ENCODE peak calls at places on chromosomes 4 and X, in four cellular contexts. B is IMR-90, Q is K562, K is GM12878. R is an unnamed sample.

GRCh38 chr4:8707045-8707781 is 114.6 kb downstream of the CPZ start:
- DNase-seq in K (no peak), Q (no peak), B (no peak), R (no peak)

GRCh38 chr4:107862658-107863057 is 37.9 kb downstream of the SGMS2 start:
- DNase-seq in K (no peak), B (peak), Q (no peak), R (peak)

GRCh38 chr4:2944882-2945526 is 18.2 kb downstream of the NOP14 start:
- DNase-seq in B (no peak), K (no peak), Q (no peak), R (no peak)

GRCh38 chr4:176031927-176032326 is 33.7 kb upstream of the WDR17 start:
- DNase-seq in B (no peak), Q (no peak), K (no peak), R (no peak)

GRCh38 chrX:111874241-111874640 is 1.7 kb upstream of the TRPC5OS start:
- DNase-seq in K (no peak), B (no peak), Q (no peak), R (no peak)

GRCh38 chrX:119266364-119266995 is 30.4 kb downstream of the PGRMC1 start:
- DNase-seq in B (peak), K (no peak), Q (peak), R (peak)

GRCh38 chr4:70706516-70706915 is 15.2 kb upstream of the RUFY3 start:
- DNase-seq in K (no peak), Q (no peak), B (peak), R (no peak)

GRCh38 chr4:153215976-153216375 is 11.7 kb downstream of the TRIM2 start:
- DNase-seq in B (no peak), K (no peak), Q (no peak), R (no peak)

GRCh38 chr4:124423160-124423559 is 289.4 kb downstream of the ANKRD50 start:
- DNase-seq in Q (no peak), B (peak), K (no peak), R (no peak)

GRCh38 chrX:29535212-29536162 is 679.9 kb upstream of the MAGEB2 start:
- DNase-seq in K (no peak), B (peak), Q (no peak), R (peak)

GRCh38 chrX:135974279-135974856 is 580 bp upstream of the MMGT1 start:
- DNase-seq in B (peak), Q (no peak), K (no peak), R (peak)
- H3K4me3 ChIP-seq in B (peak), Q (peak), K (no peak), R (peak)

DNA sequence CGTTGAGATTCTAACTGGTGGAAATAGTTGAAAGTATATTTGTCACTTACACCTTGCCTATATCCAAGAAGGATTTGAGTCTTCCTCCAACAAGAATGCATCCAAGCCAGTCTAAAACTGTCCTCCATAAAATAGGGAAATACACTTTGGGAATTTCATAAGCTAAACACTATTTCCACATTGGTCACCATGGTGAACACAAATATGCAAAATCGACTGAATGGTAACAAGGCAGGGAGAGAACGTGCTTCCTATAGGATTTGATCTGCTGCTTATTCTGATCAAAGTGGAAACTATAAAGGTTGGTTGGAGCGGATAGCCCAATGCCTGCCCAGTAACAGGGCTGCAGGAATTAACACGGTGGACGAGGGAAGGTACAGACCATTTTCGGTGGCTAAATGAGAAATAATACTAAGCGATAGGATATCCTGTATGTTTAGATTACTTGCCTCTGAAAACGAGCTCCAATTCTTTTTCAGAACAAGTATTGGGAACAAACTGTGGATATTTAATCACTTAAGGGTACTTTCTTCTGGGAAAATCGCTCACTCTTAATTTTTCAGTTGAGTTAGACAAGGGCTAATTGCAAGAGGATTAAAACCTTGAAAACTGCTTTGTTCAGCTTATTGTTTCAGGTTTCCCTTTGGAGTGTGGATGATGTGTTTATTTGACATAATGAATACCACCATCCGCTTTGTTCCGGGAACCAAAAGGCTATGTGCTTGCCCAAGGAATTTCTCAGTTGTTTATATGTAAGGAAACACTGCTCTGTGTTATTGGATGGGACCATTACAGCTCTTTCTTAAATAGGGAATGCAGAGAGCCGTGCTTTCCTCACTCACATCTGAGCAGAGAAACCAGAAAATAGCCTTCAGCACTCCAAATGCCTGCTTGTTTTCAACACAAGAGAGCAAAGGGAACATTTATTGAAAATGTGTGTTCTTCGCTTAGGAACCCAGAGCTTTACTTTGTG is 194.4 kb downstream of the CBR4 start:
- DNase-seq in Q (no peak), B (peak), K (no peak), R (no peak)
- TF ChIP-seq ELK1 in Q (no peak), B (no peak), K (no peak), R (no peak)

DNA sequence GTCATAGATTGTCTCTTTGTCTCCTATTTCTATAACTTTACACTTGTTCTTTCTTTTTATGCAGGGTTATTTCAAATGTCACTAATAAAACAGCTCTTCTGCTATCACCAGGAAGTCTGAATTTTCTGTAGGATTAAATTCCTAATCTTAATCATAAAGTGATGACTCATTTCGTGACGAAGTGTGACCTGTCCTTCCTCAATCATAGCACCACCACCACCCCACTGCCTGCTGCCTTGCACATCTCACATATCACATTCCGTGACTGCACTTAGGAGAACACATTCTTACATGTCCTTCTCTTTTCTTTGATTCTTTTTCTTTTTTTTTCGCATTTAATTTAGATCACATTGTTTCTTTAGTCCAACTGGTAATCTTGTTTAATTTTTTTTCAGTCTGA is 57.7 kb upstream of the UGT2B7 start:
- DNase-seq in B (peak), K (no peak), Q (no peak), R (peak)
- H3K4me3 ChIP-seq in B (no peak), K (no peak), Q (no peak), R (no peak)

GRCh38 chr4:4401049-4401448 is 14.1 kb downstream of the NSG1 start:
- DNase-seq in Q (no peak), B (no peak), K (no peak), R (no peak)
- TF ChIP-seq ELK1 in Q (no peak), B (no peak), K (no peak), R (no peak)

DNA sequence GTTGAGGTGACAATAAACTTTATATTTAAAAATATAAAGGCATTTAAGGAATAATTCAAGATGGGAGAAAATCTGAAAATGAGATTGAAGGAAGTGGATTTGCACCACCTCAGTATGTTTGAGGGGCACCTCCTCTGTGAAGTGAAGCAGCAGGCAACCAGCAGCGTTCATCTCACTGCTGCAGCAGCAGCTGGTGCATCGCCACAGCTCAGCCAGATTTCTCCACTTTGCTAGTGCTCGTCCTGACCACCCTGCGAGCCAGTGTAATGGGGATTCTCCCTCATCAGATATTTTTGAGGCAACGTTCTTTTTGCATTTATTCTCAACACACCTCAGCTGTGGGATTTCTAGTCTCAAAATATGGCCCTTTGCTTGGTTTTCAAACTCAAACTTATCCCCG is 13.9 kb downstream of the LRAT start:
- DNase-seq in K (no peak), Q (no peak), B (no peak), R (no peak)
- H3K4me3 ChIP-seq in K (no peak), Q (no peak), B (no peak), R (no peak)

DNA sequence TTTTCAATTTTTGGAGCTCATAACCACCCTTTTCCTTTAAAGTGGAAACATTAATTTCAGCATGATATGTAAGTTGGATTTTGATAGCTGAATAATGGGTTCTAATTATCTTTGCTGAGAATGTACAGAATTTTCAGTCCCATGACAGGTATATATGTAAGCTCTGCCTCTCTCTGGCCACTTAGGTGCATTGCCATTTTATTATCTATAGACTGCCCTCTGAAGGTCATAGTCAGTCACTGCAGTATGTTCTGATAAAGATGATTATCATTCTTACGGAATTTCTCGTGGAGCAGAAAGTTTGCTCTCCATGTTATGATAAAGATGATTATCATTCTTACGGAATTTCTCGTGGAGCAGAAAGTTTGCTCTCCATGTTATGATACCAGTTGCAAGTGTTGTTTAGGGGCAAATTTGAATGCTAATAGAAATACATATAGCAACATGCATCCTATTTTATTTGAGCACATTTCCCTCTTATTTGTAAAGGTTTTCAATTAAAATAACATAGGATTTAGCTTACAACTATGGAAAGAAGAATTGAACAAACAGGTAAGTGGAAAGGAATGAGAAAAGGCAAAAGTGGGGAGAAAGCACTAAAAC is 10.4 kb downstream of the AFP start:
- DNase-seq in K (no peak), Q (peak), B (peak), R (peak)
- TF ChIP-seq ELK1 in K (no peak), Q (no peak), B (no peak), R (no peak)

GRCh38 chrX:154484255-154485149 is 1.9 kb downstream of the UBL4A start:
- DNase-seq in B (no peak), Q (peak), K (no peak), R (no peak)
- H3K4me3 ChIP-seq in B (no peak), Q (peak), K (no peak), R (no peak)

GRCh38 chrX:150898343-150899190 is at the start of gene CD99L2:
- DNase-seq in B (peak), Q (peak), K (no peak), R (peak)

GRCh38 chrX:150896632-150897031 is 1.8 kb downstream of the CD99L2 start:
- DNase-seq in B (no peak), Q (no peak), K (no peak), R (no peak)

GRCh38 chrX:150899191-150899757 is 806 bp upstream of the CD99L2 start:
- DNase-seq in K (no peak), B (peak), Q (peak), R (peak)

GRCh38 chrX:150893936-150894335 is 4.5 kb downstream of the CD99L2 start:
- DNase-seq in B (no peak), Q (no peak), K (no peak), R (no peak)

GRCh38 chrX:150897371-150898319 is 823 bp downstream of the CD99L2 start:
- DNase-seq in K (no peak), Q (peak), B (no peak), R (peak)
- TF ChIP-seq ELK1 in K (no peak), Q (no peak), B (no peak), R (no peak)

GRCh38 chr4:86498560-86499166 is 95.5 kb upstream of the PTPN13 start:
- DNase-seq in K (no peak), Q (peak), B (peak), R (peak)
- H3K4me3 ChIP-seq in K (no peak), Q (no peak), B (no peak), R (no peak)

GRCh38 chrX:46477435-46477834 is 67.8 kb downstream of the ZNF674 start:
- DNase-seq in K (no peak), B (peak), Q (no peak), R (no peak)
- TF ChIP-seq ELK1 in K (no peak), B (no peak), Q (no peak), R (no peak)

R was measured in A549.